ENCODE peak calls at places on chromosomes 13 and 19, in six cellular contexts. J is mesenchymal stem cell, M is H9, E is trophoblast cell, A is IMR-90, S is H1. P is an unnamed sample.

GRCh38 chr13:110442946-110443632 is 118.4 kb downstream of the RAB20 start:
- DNase-seq in M (no peak), A (peak; percentile 75), J (peak; percentile 78), E (peak; percentile 44), S (no peak), P (no peak)

GRCh38 chr13:83024955-83025594 is 857.2 kb downstream of the SLITRK1 start:
- DNase-seq in M (no peak), J (peak; percentile 22), A (peak; percentile 23), E (no peak), S (no peak), P (no peak)

GRCh38 chr19:42023121-42023942 is 29.3 kb upstream of the ATP1A3 start:
- DNase-seq in S (no peak), E (peak; percentile 6), J (no peak), A (peak; percentile 8), M (peak; percentile 76), P (no peak)

GRCh38 chr19:10679743-10680142 is 21.5 kb upstream of the QTRT1 start:
- DNase-seq in S (no peak), E (no peak), M (no peak), J (no peak), A (no peak), P (no peak)

GRCh38 chr13:40145139-40145538 is 489.7 kb downstream of the COG6 start:
- DNase-seq in E (no peak), M (no peak), J (no peak), A (no peak), S (no peak), P (no peak)

GRCh38 chr13:98508280-98509074 is 68.4 kb downstream of the STK24 start:
- DNase-seq in A (peak; percentile 79), J (peak; percentile 80), M (no peak), S (no peak), E (peak; percentile 23), P (no peak)

GRCh38 chr13:49022472-49023144 is 46.9 kb downstream of the FNDC3A start:
- DNase-seq in E (no peak), A (peak; percentile 36), S (no peak), J (no peak), M (no peak), P (no peak)

GRCh38 chr13:105035092-105035491 is 1500.4 kb downstream of the EFNB2 start:
- DNase-seq in S (no peak), M (no peak), A (no peak), J (no peak), E (no peak), P (no peak)

GRCh38 chr13:23506821-23507210 is 63.4 kb upstream of the TNFRSF19 start:
- DNase-seq in S (no peak), E (no peak), A (peak; percentile 98), M (no peak), J (peak; percentile 87), P (no peak)

GRCh38 chr19:18453269-18454024 is 15.5 kb upstream of the ISYNA1 start:
- DNase-seq in M (no peak), A (peak; percentile 52), E (no peak), S (no peak), J (peak; percentile 39), P (no peak)

GRCh38 chr13:82407321-82407720 is 1475.0 kb downstream of the SLITRK1 start:
- DNase-seq in A (no peak), S (no peak), E (peak; percentile 2), J (no peak), M (no peak), P (no peak)

GRCh38 chr13:43558312-43558711 is 228.5 kb downstream of the ENOX1 start:
- DNase-seq in S (no peak), J (no peak), M (no peak), E (no peak), A (no peak), P (no peak)

GRCh38 chr13:27001705-27002104 is 169.9 kb downstream of the USP12 start:
- DNase-seq in S (no peak), M (no peak), E (no peak), A (no peak), J (no peak), P (no peak)

GRCh38 chr19:18871543-18871942 is 24.4 kb downstream of the CERS1 start:
- DNase-seq in M (no peak), J (no peak), S (no peak), A (no peak), E (no peak), P (no peak)

GRCh38 chr13:114132419-114133121 is at the start of gene RASA3:
- DNase-seq in J (peak; percentile 83), E (peak; percentile 27), A (peak; percentile 79), M (peak; percentile 90), S (peak; percentile 58), P (peak; percentile 84)

GRCh38 chr19:38684078-38684861 is 36.8 kb downstream of the ACTN4 start:
- DNase-seq in J (peak; percentile 94), A (peak; percentile 91), E (peak; percentile 87), S (no peak), M (peak; percentile 46), P (no peak)

GRCh38 chr19:18610556-18611326 is 1.9 kb upstream of the TMEM59L start:
- DNase-seq in S (no peak), M (peak; percentile 68), J (no peak), E (no peak), A (no peak), P (no peak)

GRCh38 chr13:101626925-101627555 is 174.6 kb downstream of the ITGBL1 start:
- DNase-seq in E (no peak), M (no peak), J (peak; percentile 32), A (peak; percentile 2), S (no peak), P (no peak)

GRCh38 chr13:21913010-21913409 is 242.1 kb downstream of the FGF9 start:
- DNase-seq in S (no peak), A (peak; percentile 19), M (peak; percentile 79), J (no peak), E (no peak), P (peak; percentile 32)

GRCh38 chr13:94416454-94417080 is 62.9 kb downstream of the DCT start:
- DNase-seq in J (peak; percentile 33), A (peak; percentile 24), M (peak; percentile 84), S (peak; percentile 57), E (peak; percentile 56), P (peak; percentile 40)

GRCh38 chr19:46639356-46640061 is 3.5 kb upstream of the GNG8 start:
- DNase-seq in M (no peak), A (peak; percentile 58), S (no peak), J (peak; percentile 89), E (peak; percentile 21), P (no peak)

GRCh38 chr13:81683526-81683925 is 1342.6 kb upstream of the SPRY2 start:
- DNase-seq in E (no peak), J (no peak), A (no peak), M (no peak), S (no peak), P (no peak)

GRCh38 chr19:31235806-31236205 is 113.4 kb downstream of the TSHZ3 start:
- DNase-seq in S (no peak), M (no peak), J (no peak), E (no peak), A (no peak), P (no peak)

GRCh38 chr19:50380767-50381166 is 3.4 kb upstream of the POLD1 start:
- DNase-seq in A (no peak), M (no peak), E (no peak), J (no peak), S (no peak), P (no peak)

GRCh38 chr19:19185853-19186728 is 5.9 kb downstream of the BORCS8 start:
- DNase-seq in S (peak; percentile 61), E (peak; percentile 82), A (peak; percentile 31), M (peak; percentile 91), J (peak; percentile 54), P (peak; percentile 56)

GRCh38 chr13:89660752-89661151 is 1686.7 kb upstream of the MIR17HG start:
- DNase-seq in A (no peak), J (no peak), S (no peak), E (no peak), M (no peak), P (no peak)

GRCh38 chr13:111897178-111897845 is 169.6 kb upstream of the SOX1 start:
- DNase-seq in A (no peak), E (no peak), S (no peak), M (peak; percentile 20), J (no peak), P (no peak)

GRCh38 chr13:40910324-40911050 is 108.6 kb downstream of the ELF1 start:
- DNase-seq in A (peak; percentile 55), J (no peak), S (no peak), E (peak; percentile 81), M (no peak), P (no peak)

GRCh38 chr13:110561335-110562033 is at the start of gene RAB20:
- DNase-seq in A (peak; percentile 76), M (peak; percentile 84), S (no peak), E (peak; percentile 87), J (peak; percentile 91), P (peak; percentile 56)

GRCh38 chr13:22176968-22177545 is 506.2 kb downstream of the FGF9 start:
- DNase-seq in A (peak; percentile 43), J (no peak), M (no peak), E (no peak), S (no peak), P (no peak)

GRCh38 chr19:42412223-42412622 is 15.0 kb downstream of the LIPE start:
- DNase-seq in A (no peak), S (no peak), J (no peak), E (no peak), M (no peak), P (no peak)

DNA sequence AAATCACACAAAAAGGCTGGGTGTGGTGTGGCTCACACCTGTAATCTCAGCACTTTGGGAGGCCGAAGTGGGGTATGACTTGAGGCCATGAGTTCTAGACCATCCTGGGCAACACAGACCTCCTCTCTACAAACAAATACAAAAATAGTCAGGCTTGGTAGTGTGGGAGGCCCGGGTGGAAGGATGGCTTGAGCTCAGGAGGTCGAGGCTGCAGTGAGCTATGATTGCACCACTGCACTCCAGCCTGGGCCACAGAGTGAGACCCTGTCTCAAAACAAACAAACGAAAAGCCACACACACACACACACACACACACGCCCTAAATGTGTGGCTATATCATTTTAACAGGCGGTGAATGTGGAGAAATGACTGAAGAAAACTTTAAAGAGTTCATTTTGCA is 904 bp upstream of the ZNF557 start:
- DNase-seq in A (no peak), E (no peak), S (no peak), M (no peak), J (no peak), P (no peak)
- H2AFZ ChIP-seq in A (peak overlapping the region; percentile 99), E (no peak overlapping the region), S (peak overlapping the region; percentile 84), M (peak overlapping the region; percentile 99), J (no peak overlapping the region), P (peak overlapping the region; percentile 99)

DNA sequence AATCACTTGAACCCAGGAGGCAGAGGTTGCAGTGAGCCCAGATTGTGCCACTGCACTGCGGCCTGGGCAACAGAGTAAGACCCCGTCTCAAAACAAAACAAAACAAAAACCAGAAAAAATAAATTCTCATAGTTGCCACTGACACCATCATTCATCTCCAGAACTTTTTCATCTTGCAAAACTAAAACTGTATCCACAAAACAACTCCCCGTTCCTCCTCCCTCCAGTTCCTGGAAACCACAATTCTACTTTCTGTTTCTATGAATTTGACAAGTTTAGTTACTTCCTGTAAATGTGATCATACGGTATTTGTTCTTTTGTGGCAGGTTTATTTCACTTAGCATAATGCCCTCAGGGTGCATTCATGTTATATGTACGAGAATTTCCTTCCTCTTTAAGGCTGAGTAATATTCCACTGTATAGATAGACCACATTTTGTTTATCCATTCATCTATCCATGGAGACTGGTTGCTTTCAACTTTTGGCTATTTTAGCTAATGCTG is 13.2 kb upstream of the ADGRE5 start:
- DNase-seq in M (no peak), E (peak; percentile 38), J (no peak), A (no peak), S (no peak), P (no peak)
- H3K4me2 ChIP-seq in M (no peak overlapping the region), E (no peak overlapping the region), J (no peak overlapping the region), A (no peak overlapping the region), S (no peak overlapping the region), P (no peak overlapping the region)

GRCh38 chr19:45424191-45425058 is 708 bp upstream of the ERCC1 start:
- DNase-seq in J (peak; percentile 99), E (peak; percentile 83), S (no peak), M (peak; percentile 86), A (peak; percentile 98), P (no peak)
- H2AK5ac ChIP-seq in J (peak overlapping the region; percentile 14), E (peak overlapping the region; percentile 96), S (peak overlapping the region; percentile 32), M (no peak overlapping the region), A (peak overlapping the region; percentile 99), P (no peak overlapping the region)

GRCh38 chr13:51919531-51919930 is 57.8 kb downstream of the CCDC70 start:
- DNase-seq in M (peak; percentile 12), E (peak; percentile 46), S (no peak), J (no peak), A (no peak), P (no peak)
- H2AFZ ChIP-seq in M (no peak overlapping the region), E (no peak overlapping the region), S (no peak overlapping the region), J (no peak overlapping the region), A (no peak overlapping the region), P (no peak overlapping the region)